ENCODE peak calls at places on chromosomes 3 and 15, in eight cellular contexts. One of them, this sample, is unnamed.

GRCh38 chr3:48945856-48946549 is 27.4 kb downstream of the ARIH2 start:
- ATAC-seq in aorta: no peak
- ATAC-seq in Right ventricle myocardium superior: no peak
- ATAC-seq in heart right ventricle: no peak
- ATAC-seq in CD8-positive, alpha-beta T cell: no peak
- ATAC-seq in heart left ventricle: no peak
- ATAC-seq in psoas muscle: no peak
- ATAC-seq in sciatic nerve: no peak
- ATAC-seq in this sample: peak; percentile 72

GRCh38 chr15:72491768-72492167 is 17.6 kb downstream of the ARIH1 start:
- ATAC-seq in aorta: no peak
- ATAC-seq in Right ventricle myocardium superior: no peak
- ATAC-seq in heart right ventricle: no peak
- ATAC-seq in CD8-positive, alpha-beta T cell: no peak
- ATAC-seq in heart left ventricle: no peak
- ATAC-seq in psoas muscle: peak; percentile 55
- ATAC-seq in sciatic nerve: no peak
- ATAC-seq in this sample: peak; percentile 94

GRCh38 chr3:74534611-74535010 is 79.8 kb downstream of the CNTN3 start:
- ATAC-seq in aorta: no peak
- ATAC-seq in Right ventricle myocardium superior: no peak
- ATAC-seq in heart right ventricle: no peak
- ATAC-seq in CD8-positive, alpha-beta T cell: no peak
- ATAC-seq in heart left ventricle: no peak
- ATAC-seq in psoas muscle: no peak
- ATAC-seq in sciatic nerve: no peak
- ATAC-seq in this sample: no peak

GRCh38 chr3:47421741-47422649 is 41.2 kb downstream of the PTPN23 start:
- ATAC-seq in aorta: no peak
- ATAC-seq in Right ventricle myocardium superior: peak; percentile 85
- ATAC-seq in heart right ventricle: peak; percentile 53
- ATAC-seq in CD8-positive, alpha-beta T cell: no peak
- ATAC-seq in heart left ventricle: peak; percentile 80
- ATAC-seq in psoas muscle: peak; percentile 68
- ATAC-seq in sciatic nerve: peak; percentile 16
- ATAC-seq in this sample: no peak

GRCh38 chr15:84081391-84082168 is 154.0 kb upstream of the GOLGA6L4 start:
- ATAC-seq in aorta: no peak
- ATAC-seq in Right ventricle myocardium superior: no peak
- ATAC-seq in heart right ventricle: no peak
- ATAC-seq in CD8-positive, alpha-beta T cell: no peak
- ATAC-seq in heart left ventricle: no peak
- ATAC-seq in psoas muscle: no peak
- ATAC-seq in sciatic nerve: no peak
- ATAC-seq in this sample: no peak

GRCh38 chr3:18134386-18135082 is 290.6 kb downstream of the SATB1 start:
- ATAC-seq in aorta: no peak
- ATAC-seq in Right ventricle myocardium superior: no peak
- ATAC-seq in heart right ventricle: no peak
- ATAC-seq in CD8-positive, alpha-beta T cell: no peak
- ATAC-seq in heart left ventricle: no peak
- ATAC-seq in psoas muscle: no peak
- ATAC-seq in sciatic nerve: no peak
- ATAC-seq in this sample: no peak

GRCh38 chr15:31267161-31268107 is 59.2 kb upstream of the KLF13 start:
- ATAC-seq in aorta: no peak
- ATAC-seq in Right ventricle myocardium superior: no peak
- ATAC-seq in heart right ventricle: no peak
- ATAC-seq in CD8-positive, alpha-beta T cell: no peak
- ATAC-seq in heart left ventricle: no peak
- ATAC-seq in psoas muscle: no peak
- ATAC-seq in sciatic nerve: no peak
- ATAC-seq in this sample: no peak

GRCh38 chr3:13623101-13623654 is 74.3 kb downstream of the FBLN2 start:
- ATAC-seq in aorta: no peak
- ATAC-seq in Right ventricle myocardium superior: no peak
- ATAC-seq in heart right ventricle: no peak
- ATAC-seq in CD8-positive, alpha-beta T cell: no peak
- ATAC-seq in heart left ventricle: no peak
- ATAC-seq in psoas muscle: no peak
- ATAC-seq in sciatic nerve: peak; percentile 46
- ATAC-seq in this sample: no peak

GRCh38 chr15:42547926-42548257 is 701 bp downstream of the LRRC57 start:
- ATAC-seq in aorta: peak; percentile 37
- ATAC-seq in Right ventricle myocardium superior: peak; percentile 13
- ATAC-seq in heart right ventricle: no peak
- ATAC-seq in CD8-positive, alpha-beta T cell: peak; percentile 2
- ATAC-seq in heart left ventricle: peak; percentile 21
- ATAC-seq in psoas muscle: peak; percentile 22
- ATAC-seq in sciatic nerve: peak; percentile 23
- ATAC-seq in this sample: no peak

GRCh38 chr3:185717627-185718330 is 107.1 kb downstream of the IGF2BP2 start:
- ATAC-seq in aorta: no peak
- ATAC-seq in Right ventricle myocardium superior: no peak
- ATAC-seq in heart right ventricle: no peak
- ATAC-seq in CD8-positive, alpha-beta T cell: no peak
- ATAC-seq in heart left ventricle: no peak
- ATAC-seq in psoas muscle: no peak
- ATAC-seq in sciatic nerve: no peak
- ATAC-seq in this sample: no peak

GRCh38 chr15:100733088-100733487 is 130.7 kb downstream of the ASB7 start:
- ATAC-seq in aorta: no peak
- ATAC-seq in Right ventricle myocardium superior: peak; percentile 74
- ATAC-seq in heart right ventricle: no peak
- ATAC-seq in CD8-positive, alpha-beta T cell: no peak
- ATAC-seq in heart left ventricle: peak; percentile 34
- ATAC-seq in psoas muscle: no peak
- ATAC-seq in sciatic nerve: peak; percentile 75
- ATAC-seq in this sample: no peak

GRCh38 chr15:56533741-56534416 is 68.9 kb upstream of the MNS1 start:
- ATAC-seq in aorta: no peak
- ATAC-seq in Right ventricle myocardium superior: no peak
- ATAC-seq in heart right ventricle: no peak
- ATAC-seq in CD8-positive, alpha-beta T cell: no peak
- ATAC-seq in heart left ventricle: no peak
- ATAC-seq in psoas muscle: no peak
- ATAC-seq in sciatic nerve: no peak
- ATAC-seq in this sample: no peak

GRCh38 chr3:10357592-10358308 is 36.8 kb upstream of the SEC13 start:
- ATAC-seq in aorta: peak; percentile 80
- ATAC-seq in Right ventricle myocardium superior: peak; percentile 41
- ATAC-seq in heart right ventricle: no peak
- ATAC-seq in CD8-positive, alpha-beta T cell: no peak
- ATAC-seq in heart left ventricle: peak; percentile 65
- ATAC-seq in psoas muscle: peak; percentile 42
- ATAC-seq in sciatic nerve: no peak
- ATAC-seq in this sample: no peak

This sample was measured in activated T-helper 17 cell treated with anti-CD3 and anti-CD28 coated beads, Interleukin-2, amount 50 U/mL, for 72 hours.